ENCODE peak calls at places on chromosomes 1 and 21, in four cellular contexts. Q, B, T and O are unnamed samples. For H3K9me3, the result is how much of the 10 kb centered on the place peaks cover.

GRCh38 chr1:81008298-81008697 is 792.4 kb upstream of the ADGRL2 start:
- DNase-seq in Q (no peak), B (no peak), T (no peak), O (no peak)

GRCh38 chr1:25879675-25880074 is 4.2 kb upstream of the PAQR7 start:
- DNase-seq in Q (peak), B (peak), T (no peak), O (no peak)

GRCh38 chr1:66778266-66778665 is 22.8 kb downstream of the INSL5 start:
- DNase-seq in Q (no peak), B (no peak), T (no peak), O (no peak)

GRCh38 chr1:19949016-19949415 is 25.6 kb upstream of the PLA2G2E start:
- DNase-seq in Q (no peak), B (no peak), T (peak), O (no peak)

GRCh38 chr1:209704584-209704983 is at the start of gene HSD11B1:
- DNase-seq in Q (peak), B (peak), T (no peak), O (no peak)

GRCh38 chr1:16266411-16267118 is 29.6 kb upstream of the CPLANE2 start:
- DNase-seq in Q (no peak), B (no peak), T (no peak), O (no peak)

GRCh38 chr21:26490771-26491170 is 82.3 kb downstream of the CYYR1 start:
- DNase-seq in Q (no peak), B (no peak), T (no peak), O (no peak)

GRCh38 chr1:15797614-15798390 is 9.6 kb downstream of the UQCRHL start:
- DNase-seq in Q (no peak), B (peak), T (peak), O (peak)

GRCh38 chr1:163914785-163915413 is 593.1 kb downstream of the NUF2 start:
- DNase-seq in Q (no peak), B (no peak), T (no peak), O (no peak)

GRCh38 chr1:229027622-229028182 is 243.2 kb upstream of the RAB4A start:
- DNase-seq in Q (no peak), B (peak), T (no peak), O (peak)

GRCh38 chr1:199691540-199691939 is 336.0 kb upstream of the NR5A2 start:
- DNase-seq in Q (no peak), B (peak), T (peak), O (no peak)

GRCh38 chr21:42850463-42850862 is 28.9 kb downstream of the WDR4 start:
- DNase-seq in Q (no peak), B (no peak), T (no peak), O (no peak)

GRCh38 chr21:33441489-33442477 is 38.0 kb downstream of the TMEM50B start:
- DNase-seq in Q (no peak), B (peak), T (peak), O (peak)

GRCh38 chr1:168589136-168589535 is 12.7 kb downstream of the XCL1 start:
- DNase-seq in Q (no peak), B (no peak), T (no peak), O (no peak)

GRCh38 chr1:46128336-46128735 is 4.1 kb downstream of the PIK3R3 start:
- DNase-seq in Q (no peak), B (no peak), T (peak), O (no peak)

GRCh38 chr1:155706101-155706619 is 17.3 kb downstream of the DAP3 start:
- DNase-seq in Q (no peak), B (no peak), T (peak), O (no peak)

GRCh38 chr1:62384276-62385005 is 52.4 kb upstream of the USP1 start:
- DNase-seq in Q (no peak), B (peak), T (no peak), O (no peak)

GRCh38 chr1:195909061-195909460 is 699.2 kb downstream of the KCNT2 start:
- DNase-seq in Q (no peak), B (no peak), T (no peak), O (no peak)

GRCh38 chr1:159602501-159602900 is 14.9 kb downstream of the APCS start:
- DNase-seq in Q (no peak), B (no peak), T (no peak), O (no peak)

GRCh38 chr21:23160914-23161313 is 2162.7 kb downstream of the NCAM2 start:
- DNase-seq in Q (no peak), B (no peak), T (no peak), O (no peak)

GRCh38 chr1:246317723-246318359 is 189.2 kb downstream of the SMYD3 start:
- DNase-seq in Q (no peak), B (no peak), T (no peak), O (no peak)

GRCh38 chr1:118989878-118990378 is 1.8 kb upstream of the TBX15 start:
- DNase-seq in Q (no peak), B (no peak), T (no peak), O (peak)

GRCh38 chr1:77484334-77484733 is 198.1 kb downstream of the ZZZ3 start:
- DNase-seq in Q (no peak), B (no peak), T (no peak), O (no peak)

GRCh38 chr1:11875094-11875493 is 16.3 kb upstream of the NPPB start:
- DNase-seq in Q (no peak), B (no peak), T (no peak), O (peak)

GRCh38 chr1:228371741-228372182 is 34.9 kb downstream of the TRIM11 start:
- DNase-seq in Q (peak), B (no peak), T (no peak), O (no peak)

GRCh38 chr21:38741976-38742309 is 63.8 kb upstream of the ETS2 start:
- DNase-seq in Q (no peak), B (no peak), T (no peak), O (no peak)

GRCh38 chr1:43156026-43156425 is 16.1 kb downstream of the EBNA1BP2 start:
- DNase-seq in Q (no peak), B (no peak), T (no peak), O (no peak)

GRCh38 chr21:43936186-43936967 is 71.4 kb downstream of the AGPAT3 start:
- DNase-seq in Q (no peak), B (no peak), T (no peak), O (no peak)

GRCh38 chr1:155951753-155952504 is 10.5 kb downstream of the RXFP4 start:
- DNase-seq in Q (no peak), B (no peak), T (no peak), O (no peak)

GRCh38 chr1:65056866-65057265 is 90.5 kb upstream of the JAK1 start:
- DNase-seq in Q (no peak), B (no peak), T (no peak), O (no peak)

GRCh38 chr1:160465123-160465522 is 57.9 kb downstream of the SLAMF6 start:
- DNase-seq in Q (no peak), B (no peak), T (no peak), O (no peak)

GRCh38 chr1:8091691-8092090 is 65.6 kb upstream of the ERRFI1 start:
- DNase-seq in Q (no peak), B (no peak), T (no peak), O (no peak)

GRCh38 chr1:59156526-59157196 is 140.2 kb upstream of the FGGY start:
- DNase-seq in Q (no peak), B (peak), T (peak), O (peak)

GRCh38 chr1:61230523-61230922 is 148.2 kb downstream of the NFIA start:
- DNase-seq in Q (no peak), B (no peak), T (no peak), O (no peak)

GRCh38 chr1:184954232-184954995 is 19.9 kb downstream of the NIBAN1 start:
- DNase-seq in Q (no peak), B (no peak), T (no peak), O (no peak)

GRCh38 chr1:159012495-159012894 is 2.8 kb downstream of the IFI16 start:
- DNase-seq in Q (no peak), B (peak), T (no peak), O (no peak)

GRCh38 chr1:31708324-31708723 is 4.5 kb upstream of the COL16A1 start:
- DNase-seq in Q (no peak), B (no peak), T (no peak), O (no peak)

GRCh38 chr1:161054232-161054631 is 8.5 kb upstream of the USF1 start:
- DNase-seq in Q (no peak), B (no peak), T (no peak), O (no peak)

DNA sequence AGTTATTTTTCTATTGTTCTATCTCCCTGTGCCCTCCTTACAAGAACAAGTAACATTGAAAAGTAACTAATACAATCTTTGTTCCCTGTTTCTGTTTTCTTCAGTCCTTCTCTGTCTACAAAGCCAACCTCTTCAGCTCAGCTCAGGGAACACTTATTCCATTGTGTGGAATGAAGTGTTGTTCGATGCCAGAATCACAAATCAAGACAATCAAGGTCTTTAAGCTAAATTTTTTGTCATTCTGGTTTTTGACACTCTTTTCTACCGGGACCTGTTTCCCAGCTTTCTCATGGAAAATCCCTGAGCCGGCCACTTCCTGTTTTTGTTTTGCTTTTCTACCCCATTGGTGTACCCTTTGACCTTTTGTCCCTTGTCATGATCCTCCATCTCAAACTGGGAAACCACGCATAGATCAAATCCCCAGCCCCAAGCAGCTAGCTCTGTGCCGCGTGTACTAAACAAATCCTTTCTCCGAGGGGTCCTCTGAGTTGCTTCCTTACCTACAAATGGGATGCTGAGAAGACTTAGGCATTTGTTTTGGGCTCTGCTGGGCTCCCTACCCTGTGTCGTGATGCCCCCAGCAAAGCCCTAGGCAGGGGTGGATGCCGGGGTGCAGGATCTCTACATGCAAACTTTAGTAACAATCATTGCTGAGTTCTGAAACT is 141.8 kb downstream of the TOMM20 start:
- DNase-seq in Q (no peak), B (no peak), T (no peak), O (peak)
- H3K9me3 ChIP-seq in Q (under half), B (under half), T (under half), O (under half)

GRCh38 chr1:54906586-54906985 is 19.6 kb upstream of the DHCR24 start:
- DNase-seq in Q (no peak), B (no peak), T (no peak), O (peak)

GRCh38 chr1:54904476-54905048 is 17.6 kb upstream of the DHCR24 start:
- DNase-seq in Q (no peak), B (no peak), T (no peak), O (no peak)
- H3K27ac ChIP-seq in Q (no peak), B (no peak), T (no peak), O (no peak)

GRCh38 chr1:248094884-248095283 is at the start of gene OR2L13:
- DNase-seq in Q (no peak), B (no peak), T (no peak), O (no peak)
- H3K9me3 ChIP-seq in Q (under half), B (under half), T (under half), O (half or more)

GRCh38 chr1:55635856-55636255 is 420.7 kb upstream of the USP24 start:
- DNase-seq in Q (no peak), B (no peak), T (no peak), O (no peak)

GRCh38 chr1:55634516-55634915 is 419.4 kb upstream of the USP24 start:
- DNase-seq in Q (no peak), B (no peak), T (no peak), O (peak)

GRCh38 chr1:55632058-55632457 is 416.9 kb upstream of the USP24 start:
- DNase-seq in Q (no peak), B (no peak), T (peak), O (no peak)

GRCh38 chr1:55632906-55633305 is 417.7 kb upstream of the USP24 start:
- DNase-seq in Q (no peak), B (no peak), T (no peak), O (peak)

DNA sequence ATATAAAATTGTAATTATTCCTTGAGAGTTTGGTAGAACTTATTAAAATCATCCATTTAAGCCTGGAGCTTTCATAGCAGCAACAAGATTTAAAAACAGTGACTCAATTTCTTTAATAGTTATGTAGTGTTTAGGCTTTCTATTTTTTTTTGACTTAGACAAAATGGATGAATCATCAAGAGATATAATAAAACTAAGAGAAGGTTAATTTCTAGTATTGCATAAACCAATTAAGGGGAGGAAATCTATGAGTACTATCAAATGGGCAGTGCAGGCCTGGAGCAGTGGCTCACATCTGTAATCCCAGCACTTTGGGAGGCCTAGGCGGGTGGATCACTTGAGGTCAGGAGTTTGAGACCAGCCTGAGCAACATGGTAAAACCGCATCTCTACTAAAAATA is 416.3 kb upstream of the USP24 start:
- DNase-seq in Q (no peak), B (no peak), T (no peak), O (no peak)
- H3K27ac ChIP-seq in Q (no peak), B (no peak), T (peak), O (no peak)

GRCh38 chr1:4485878-4486277 is 168.5 kb upstream of the AJAP1 start:
- DNase-seq in Q (no peak), B (no peak), T (no peak), O (no peak)

GRCh38 chr1:4485398-4485797 is 169.0 kb upstream of the AJAP1 start:
- DNase-seq in Q (no peak), B (no peak), T (no peak), O (peak)

GRCh38 chr1:4482526-4482925 is 171.9 kb upstream of the AJAP1 start:
- DNase-seq in Q (peak), B (no peak), T (no peak), O (no peak)

GRCh38 chr1:4481451-4481850 is 173.0 kb upstream of the AJAP1 start:
- DNase-seq in Q (peak), B (no peak), T (no peak), O (no peak)

GRCh38 chr1:4483031-4483625 is 171.3 kb upstream of the AJAP1 start:
- DNase-seq in Q (no peak), B (no peak), T (no peak), O (no peak)
- H3K9me3 ChIP-seq in Q (under half), B (under half), T (under half), O (under half)